ENCODE peak calls at places on chromosomes 12 and 14, in seven cellular contexts. F is heart right ventricle, U is uterus, P is gastrocnemius medialis, R is progenitor cell of endocrine pancreas, J is prostate gland, H is pancreas. W is an unnamed sample.

GRCh38 chr14:96811265-96811664 is 14.1 kb downstream of the VRK1 start:
- DNase-seq in F (no peak), U (no peak), P (no peak), R (no peak), J (no peak), H (no peak), W (no peak)

GRCh38 chr14:51848120-51848519 is 12.3 kb upstream of the GNG2 start:
- DNase-seq in F (no peak), U (no peak), P (no peak), R (no peak), J (no peak), H (no peak), W (no peak)

GRCh38 chr14:69606258-69606657 is 5.1 kb upstream of the SUSD6 start:
- DNase-seq in F (no peak), U (no peak), P (no peak), R (peak; percentile 14), J (no peak), H (no peak), W (peak; percentile 44)

GRCh38 chr14:88576222-88576621 is 13.4 kb downstream of the ZC3H14 start:
- DNase-seq in F (no peak), U (no peak), P (no peak), R (no peak), J (no peak), H (no peak), W (no peak)

GRCh38 chr14:91258021-91258618 is 13.6 kb upstream of the GPR68 start:
- DNase-seq in F (no peak), U (peak; percentile 56), P (peak; percentile 35), R (no peak), J (no peak), H (no peak), W (no peak)

GRCh38 chr12:130827432-130827831 is 11.6 kb downstream of the STX2 start:
- DNase-seq in F (no peak), U (no peak), P (no peak), R (no peak), J (no peak), H (no peak), W (no peak)

GRCh38 chr12:89882051-89882450 is 173.4 kb upstream of the ATP2B1 start:
- DNase-seq in F (no peak), U (no peak), P (no peak), R (no peak), J (no peak), H (no peak), W (no peak)

GRCh38 chr14:90661881-90662280 is 154.3 kb downstream of the TTC7B start:
- DNase-seq in F (no peak), U (no peak), P (no peak), R (no peak), J (no peak), H (no peak), W (no peak)

GRCh38 chr14:20112321-20112720 is 1.8 kb downstream of the OR4K17 start:
- DNase-seq in F (no peak), U (no peak), P (no peak), R (no peak), J (no peak), H (no peak), W (no peak)

GRCh38 chr12:110858848-110859247 is 12.1 kb downstream of the CCDC63 start:
- DNase-seq in F (no peak), U (no peak), P (no peak), R (no peak), J (no peak), H (no peak), W (no peak)

GRCh38 chr12:6779667-6780459 is 7.5 kb downstream of the LAG3 start:
- DNase-seq in F (no peak), U (no peak), P (no peak), R (no peak), J (no peak), H (no peak), W (no peak)

GRCh38 chr12:98821232-98821631 is 176.1 kb downstream of the APAF1 start:
- DNase-seq in F (no peak), U (no peak), P (no peak), R (no peak), J (no peak), H (no peak), W (no peak)

GRCh38 chr12:108394196-108394595 is 55.1 kb upstream of the CMKLR1 start:
- DNase-seq in F (peak; percentile 13), U (peak; percentile 68), P (peak; percentile 35), R (no peak), J (no peak), H (no peak), W (no peak)

GRCh38 chr12:22653790-22654189 is 28.8 kb downstream of the ETNK1 start:
- DNase-seq in F (no peak), U (no peak), P (no peak), R (no peak), J (no peak), H (no peak), W (no peak)

GRCh38 chr12:91422107-91422506 is 239.5 kb upstream of the DCN start:
- DNase-seq in F (no peak), U (no peak), P (no peak), R (no peak), J (no peak), H (no peak), W (no peak)

GRCh38 chr14:72629534-72629933 is 264.4 kb downstream of the DPF3 start:
- DNase-seq in F (no peak), U (no peak), P (no peak), R (no peak), J (no peak), H (no peak), W (no peak)

GRCh38 chr12:2650261-2651060 is 144.3 kb upstream of the FKBP4 start:
- DNase-seq in F (no peak), U (no peak), P (no peak), R (no peak), J (no peak), H (no peak), W (no peak)

GRCh38 chr14:71355324-71356201 is 448.3 kb downstream of the PCNX1 start:
- DNase-seq in F (peak; percentile 45), U (peak; percentile 26), P (no peak), R (no peak), J (peak; percentile 42), H (peak; percentile 21), W (no peak)

GRCh38 chr12:49777800-49778748 is 36.7 kb downstream of the TMBIM6 start:
- DNase-seq in F (no peak), U (no peak), P (peak; percentile 48), R (peak; percentile 71), J (peak; percentile 40), H (peak; percentile 77), W (peak; percentile 57)

GRCh38 chr12:5099136-5099535 is 55.5 kb downstream of the KCNA5 start:
- DNase-seq in F (no peak), U (no peak), P (no peak), R (no peak), J (no peak), H (no peak), W (no peak)

GRCh38 chr14:53306267-53306721 is 153.2 kb upstream of the DDHD1 start:
- DNase-seq in F (peak; percentile 67), U (peak; percentile 86), P (no peak), R (peak; percentile 18), J (peak; percentile 19), H (peak; percentile 55), W (peak; percentile 51)

GRCh38 chr12:24560192-24560591 is 388.7 kb downstream of the BCAT1 start:
- DNase-seq in F (no peak), U (no peak), P (no peak), R (no peak), J (no peak), H (no peak), W (no peak)

GRCh38 chr12:2288001-2288400 is 235.2 kb downstream of the CACNA1C start:
- DNase-seq in F (no peak), U (no peak), P (no peak), R (no peak), J (no peak), H (no peak), W (no peak)

GRCh38 chr12:50239355-50239891 is 43.9 kb downstream of the LIMA1 start:
- DNase-seq in F (no peak), U (no peak), P (no peak), R (no peak), J (no peak), H (no peak), W (no peak)

DNA sequence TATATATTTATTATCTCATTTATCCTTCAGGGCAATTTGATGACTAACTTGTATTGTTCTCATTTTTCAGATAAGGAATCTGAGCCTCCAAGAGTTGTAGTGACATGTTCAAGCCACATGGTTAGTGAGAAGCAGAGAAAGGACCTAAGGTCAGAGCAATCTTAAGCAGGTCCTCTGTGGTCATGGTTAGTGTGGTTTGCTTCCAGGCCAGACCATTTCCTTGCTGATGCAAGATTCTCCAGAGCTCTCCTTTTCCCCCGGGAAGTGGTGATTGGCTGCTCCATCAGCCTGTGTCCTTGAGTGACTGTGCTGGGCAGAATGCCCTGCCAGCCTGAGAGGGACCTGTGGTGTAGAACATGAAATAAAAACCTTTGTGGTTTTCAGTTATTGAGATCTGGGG is 141.3 kb downstream of the KTN1 start:
- DNase-seq in F (no peak), U (no peak), P (no peak), R (no peak), J (no peak), H (peak; percentile 66), W (no peak)
- TF ChIP-seq CTCF in F (no peak), U (no peak), P (no peak), R (no peak), J (no peak), H (no peak), W (peak; percentile 15)

GRCh38 chr12:12985817-12986408 is 14.2 kb downstream of the HEBP1 start:
- DNase-seq in F (no peak), U (no peak), P (no peak), R (no peak), J (no peak), H (no peak), W (no peak)
- TF ChIP-seq CTCF in F (peak; percentile 49), U (no peak), P (no peak), R (peak; percentile 68), J (no peak), H (no peak), W (peak; percentile 65)

DNA sequence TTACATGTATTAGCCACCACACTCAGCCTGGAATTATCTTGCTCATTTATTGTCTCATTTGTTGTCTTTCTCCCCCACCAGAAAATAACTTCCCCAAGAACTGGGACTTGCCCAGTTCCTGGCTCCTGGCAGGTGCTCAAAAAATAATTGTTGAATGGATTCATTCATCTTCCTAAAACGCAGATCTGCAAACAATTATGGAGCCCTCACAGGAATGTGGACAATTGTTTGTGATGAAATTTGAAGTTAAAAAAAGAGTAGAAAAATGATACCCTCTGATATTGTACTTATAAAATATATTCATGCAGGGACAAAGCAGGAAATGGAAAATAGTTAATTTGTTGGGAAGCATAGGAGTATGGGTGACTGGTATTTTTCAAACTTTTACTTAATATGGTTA is 60.7 kb upstream of the MAP1LC3B2 start:
- DNase-seq in F (no peak), U (no peak), P (no peak), R (no peak), J (no peak), H (no peak), W (no peak)
- TF ChIP-seq CTCF in F (no peak), U (no peak), P (no peak), R (no peak), J (no peak), H (no peak), W (no peak)

DNA sequence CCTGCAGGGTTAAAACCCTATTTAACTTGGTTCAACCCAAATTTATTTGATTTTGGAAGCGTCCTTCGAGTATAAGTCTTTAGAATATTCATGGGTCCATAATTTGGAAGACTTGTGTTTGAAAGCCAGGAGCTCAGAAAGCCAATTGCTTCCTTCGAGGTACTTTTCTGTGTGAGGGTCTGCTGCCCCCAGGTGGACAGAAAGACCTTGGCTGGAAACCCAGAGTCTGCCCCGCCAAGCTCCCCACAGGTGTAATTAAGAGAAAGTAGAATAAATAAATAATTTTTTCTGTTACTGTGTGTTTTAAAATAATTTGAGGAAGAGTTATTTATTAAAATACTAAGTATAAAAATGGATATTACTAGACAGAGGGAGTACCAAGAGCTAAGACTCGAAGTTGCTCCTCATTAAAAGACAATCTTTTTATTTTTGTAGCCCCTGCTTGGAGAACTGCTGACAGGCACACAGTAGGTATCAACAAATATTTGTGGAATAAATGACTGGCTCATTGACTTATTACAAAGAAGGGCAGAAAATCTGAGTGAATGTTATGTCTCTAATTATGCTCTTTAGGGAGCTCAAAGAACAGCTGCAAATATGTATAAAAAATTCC is 105.8 kb downstream of the PAH start:
- DNase-seq in F (no peak), U (peak; percentile 46), P (no peak), R (peak; percentile 31), J (no peak), H (peak; percentile 25), W (peak; percentile 34)
- TF ChIP-seq CTCF in F (peak; percentile 48), U (peak; percentile 44), P (peak; percentile 15), R (peak; percentile 87), J (peak; percentile 10), H (no peak), W (peak; percentile 76)

W was measured in neural crest cell.